ENCODE peak calls at places on chromosomes 13 and 19, in eight cellular contexts. M is MM.1S, B is AG04450, U is spleen, E is AG04449, N is fibroblast of pulmonary artery, W is lower lobe of right lung, R is GM12865. Y is an unnamed sample.

GRCh38 chr19:18284710-18285430 is 3.4 kb upstream of the JUND start:
- DNase-seq in M (no peak), B (no peak), U (peak), E (no peak), N (no peak), W (no peak), R (peak), Y (no peak)

GRCh38 chr13:28273919-28274318 is 135.6 kb downstream of the PAN3 start:
- DNase-seq in M (no peak), B (no peak), U (no peak), E (no peak), N (peak), W (no peak), R (peak), Y (no peak)

GRCh38 chr19:17623224-17623935 is 64.8 kb downstream of the UNC13A start:
- DNase-seq in M (no peak), B (no peak), U (no peak), E (no peak), N (no peak), W (peak), R (no peak), Y (no peak)

GRCh38 chr19:41928221-41928683 is at the start of gene ERFL:
- DNase-seq in M (peak), B (no peak), U (peak), E (no peak), N (no peak), W (no peak), R (no peak), Y (no peak)

GRCh38 chr13:97018029-97018819 is 23.9 kb upstream of the OXGR1 start:
- DNase-seq in M (peak), B (peak), U (no peak), E (no peak), N (peak), W (no peak), R (peak), Y (peak)

GRCh38 chr13:23763328-23763727 is 125.9 kb downstream of the MIPEP start:
- DNase-seq in M (no peak), B (no peak), U (no peak), E (no peak), N (no peak), W (no peak), R (no peak), Y (no peak)

GRCh38 chr19:22545751-22546150 is 88.4 kb upstream of the ZNF492 start:
- DNase-seq in M (peak), B (no peak), U (no peak), E (no peak), N (peak), W (no peak), R (peak), Y (no peak)

GRCh38 chr13:72536668-72537399 is 190.6 kb downstream of the MZT1 start:
- DNase-seq in M (no peak), B (no peak), U (no peak), E (no peak), N (no peak), W (no peak), R (no peak), Y (no peak)

GRCh38 chr19:15266683-15267082 is 34.4 kb upstream of the EPHX3 start:
- DNase-seq in M (no peak), B (no peak), U (no peak), E (no peak), N (no peak), W (no peak), R (no peak), Y (no peak)

GRCh38 chr13:76632388-76633044 is 253.7 kb downstream of the KCTD12 start:
- DNase-seq in M (peak), B (no peak), U (no peak), E (no peak), N (peak), W (no peak), R (peak), Y (no peak)

GRCh38 chr19:42532881-42533280 is 4.6 kb upstream of the CEACAM1 start:
- DNase-seq in M (no peak), B (no peak), U (no peak), E (no peak), N (no peak), W (no peak), R (no peak), Y (no peak)

GRCh38 chr19:10270616-10271394 is at the start of gene ICAM1:
- DNase-seq in M (peak), B (no peak), U (peak), E (no peak), N (peak), W (peak), R (peak), Y (peak)

GRCh38 chr13:44972956-44973581 is 16.2 kb downstream of the NUFIP1 start:
- DNase-seq in M (no peak), B (no peak), U (no peak), E (no peak), N (peak), W (no peak), R (no peak), Y (no peak)

GRCh38 chr13:52925775-52926285 is 77.4 kb upstream of the PCDH8 start:
- DNase-seq in M (no peak), B (no peak), U (no peak), E (no peak), N (peak), W (no peak), R (no peak), Y (peak)

GRCh38 chr19:45826934-45827333 is 11.8 kb upstream of the RSPH6A start:
- DNase-seq in M (no peak), B (no peak), U (no peak), E (no peak), N (no peak), W (no peak), R (no peak), Y (no peak)

GRCh38 chr13:98664047-98664446 is 87.1 kb upstream of the STK24 start:
- DNase-seq in M (no peak), B (no peak), U (no peak), E (no peak), N (peak), W (no peak), R (no peak), Y (peak)

GRCh38 chr13:63198076-63198475 is 1782.4 kb upstream of the PCDH20 start:
- DNase-seq in M (no peak), B (no peak), U (no peak), E (no peak), N (peak), W (peak), R (no peak), Y (no peak)

GRCh38 chr13:41577437-41577836 is 120.1 kb downstream of the RGCC start:
- DNase-seq in M (peak), B (no peak), U (no peak), E (no peak), N (peak), W (peak), R (no peak), Y (peak)

GRCh38 chr13:56736966-56737365 is 403.8 kb upstream of the PRR20A start:
- DNase-seq in M (no peak), B (no peak), U (no peak), E (no peak), N (no peak), W (no peak), R (no peak), Y (no peak)

GRCh38 chr13:74761794-74762193 is 627.6 kb upstream of the KLF12 start:
- DNase-seq in M (no peak), B (no peak), U (no peak), E (peak), N (peak), W (no peak), R (no peak), Y (no peak)

GRCh38 chr19:29528350-29528945 is 2.7 kb downstream of the VSTM2B start:
- DNase-seq in M (peak), B (peak), U (peak), E (no peak), N (peak), W (no peak), R (peak), Y (peak)

GRCh38 chr19:8530061-8530679 is 16.2 kb upstream of the ZNF414 start:
- DNase-seq in M (no peak), B (no peak), U (no peak), E (no peak), N (no peak), W (no peak), R (no peak), Y (no peak)

GRCh38 chr13:46527237-46527636 is 25.7 kb upstream of the LRCH1 start:
- DNase-seq in M (no peak), B (no peak), U (no peak), E (no peak), N (no peak), W (no peak), R (no peak), Y (no peak)

GRCh38 chr19:50607874-50608785 is 31.6 kb downstream of the SYT3 start:
- DNase-seq in M (peak), B (peak), U (peak), E (peak), N (peak), W (peak), R (peak), Y (peak)

GRCh38 chr19:45117167-45117594 is 24.2 kb downstream of the PPP1R37 start:
- DNase-seq in M (peak), B (no peak), U (no peak), E (no peak), N (no peak), W (peak), R (peak), Y (no peak)

GRCh38 chr13:98504371-98504963 is 72.4 kb downstream of the STK24 start:
- DNase-seq in M (no peak), B (no peak), U (no peak), E (no peak), N (no peak), W (no peak), R (peak), Y (no peak)

GRCh38 chr19:16618248-16618647 is 9.8 kb downstream of the MED26 start:
- DNase-seq in M (no peak), B (no peak), U (no peak), E (no peak), N (no peak), W (no peak), R (no peak), Y (no peak)

GRCh38 chr19:4030981-4031380 is 23.4 kb downstream of the PIAS4 start:
- DNase-seq in M (no peak), B (no peak), U (no peak), E (no peak), N (no peak), W (no peak), R (no peak), Y (no peak)

GRCh38 chr13:74134777-74135305 is 637 bp upstream of the KLF12 start:
- DNase-seq in M (peak), B (no peak), U (no peak), E (no peak), N (no peak), W (peak), R (peak), Y (no peak)

GRCh38 chr19:8355631-8356402 is 8.1 kb upstream of the ANGPTL4 start:
- DNase-seq in M (no peak), B (no peak), U (no peak), E (peak), N (peak), W (no peak), R (no peak), Y (peak)

GRCh38 chr19:18135712-18136584 is 17.0 kb upstream of the PIK3R2 start:
- DNase-seq in M (no peak), B (no peak), U (no peak), E (no peak), N (no peak), W (no peak), R (no peak), Y (no peak)

GRCh38 chr19:35054626-35055025 is 13.1 kb downstream of the HPN start:
- DNase-seq in M (no peak), B (no peak), U (no peak), E (no peak), N (no peak), W (peak), R (no peak), Y (no peak)

GRCh38 chr13:28609936-28610335 is 49.0 kb upstream of the POMP start:
- DNase-seq in M (no peak), B (peak), U (no peak), E (peak), N (peak), W (no peak), R (no peak), Y (peak)

GRCh38 chr13:27012482-27013197 is 159.0 kb downstream of the USP12 start:
- DNase-seq in M (no peak), B (peak), U (no peak), E (peak), N (peak), W (no peak), R (no peak), Y (peak)

GRCh38 chr19:2235026-2235395 is 1.1 kb downstream of the PLEKHJ1 start:
- DNase-seq in M (no peak), B (no peak), U (no peak), E (no peak), N (no peak), W (no peak), R (no peak), Y (no peak)

GRCh38 chr13:94115054-94115453 is 364.4 kb downstream of the DCT start:
- DNase-seq in M (no peak), B (no peak), U (no peak), E (no peak), N (no peak), W (no peak), R (no peak), Y (no peak)
- TF ChIP-seq CTCF in M (no peak), B (no peak), U (no peak), E (no peak), N (no peak), W (no peak), R (no peak), Y (no peak)

DNA sequence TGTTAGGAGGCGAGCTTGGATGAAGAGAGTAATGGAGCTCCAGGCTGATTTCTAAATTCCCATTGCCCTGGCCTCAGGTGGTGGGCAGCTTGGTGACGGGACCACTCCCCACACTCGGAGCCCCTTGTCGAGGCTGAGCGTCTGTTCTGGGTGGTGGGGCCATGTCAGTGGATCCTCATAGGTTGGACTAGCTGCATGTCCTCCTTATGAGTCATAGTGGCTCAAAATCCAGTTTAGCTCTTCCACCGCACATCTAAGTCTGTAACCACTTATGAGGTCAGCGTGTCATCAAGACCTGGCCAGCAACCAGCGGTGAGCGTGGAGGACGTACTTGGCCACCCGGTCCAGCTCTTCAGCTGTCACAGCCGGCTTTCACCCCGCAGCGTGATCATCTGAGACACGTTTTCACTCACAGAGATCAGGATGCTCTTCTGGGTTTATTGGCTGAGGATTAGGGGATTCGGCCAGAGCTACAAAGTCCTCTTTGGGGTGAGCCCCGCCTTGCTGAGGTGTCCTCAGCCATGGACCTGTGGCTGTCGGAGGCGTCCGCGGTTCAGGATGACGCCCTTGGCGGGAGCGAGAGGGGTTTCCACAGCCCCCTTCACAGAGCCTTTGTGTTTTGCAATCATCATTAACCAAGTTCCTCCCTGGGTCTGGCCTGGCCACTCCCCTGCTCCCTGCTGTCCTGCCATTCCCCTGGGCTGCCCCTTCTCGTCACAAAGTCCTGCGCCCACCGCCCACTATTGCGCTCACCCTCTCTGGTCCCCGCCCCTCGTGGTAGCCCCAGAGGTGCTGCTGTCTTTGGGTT is 41.9 kb downstream of the ADPRHL1 start:
- DNase-seq in M (no peak), B (peak), U (peak), E (peak), N (peak), W (peak), R (no peak), Y (peak)
- H3K4me3 ChIP-seq in M (no peak), B (peak), U (no peak), E (peak), N (no peak), W (no peak), R (no peak), Y (peak)

GRCh38 chr19:49546825-49547565 is 19.2 kb downstream of the RCN3 start:
- DNase-seq in M (peak), B (peak), U (no peak), E (no peak), N (peak), W (no peak), R (peak), Y (peak)
- TF ChIP-seq CTCF in M (peak), B (peak), U (peak), E (peak), N (peak), W (peak), R (peak), Y (peak)

DNA sequence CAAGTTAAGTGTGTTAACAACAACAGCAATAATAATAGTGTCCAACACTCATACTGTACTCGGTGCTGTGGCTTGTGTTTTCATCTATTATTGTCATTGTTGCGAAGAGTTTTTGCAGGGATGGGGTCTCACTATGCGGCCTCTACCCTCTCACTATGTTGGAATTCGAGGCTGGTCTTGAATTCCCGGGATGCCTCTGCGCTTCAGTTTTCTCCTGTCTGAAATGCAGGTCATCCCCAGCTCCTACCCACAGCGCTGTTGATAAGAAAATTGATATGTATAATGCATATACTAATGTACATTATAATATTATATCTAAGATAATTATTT is 4.9 kb upstream of the SBK3 start:
- DNase-seq in M (no peak), B (no peak), U (no peak), E (no peak), N (no peak), W (no peak), R (no peak), Y (no peak)
- H3K4me3 ChIP-seq in M (no peak), B (no peak), U (no peak), E (no peak), N (no peak), W (no peak), R (no peak), Y (peak)

GRCh38 chr19:14091086-14091884 is 734 bp upstream of the SAMD1 start:
- DNase-seq in M (peak), B (no peak), U (peak), E (no peak), N (peak), W (peak), R (peak), Y (peak)
- TF ChIP-seq CTCF in M (peak), B (peak), U (no peak), E (peak), N (peak), W (peak), R (peak), Y (peak)

DNA sequence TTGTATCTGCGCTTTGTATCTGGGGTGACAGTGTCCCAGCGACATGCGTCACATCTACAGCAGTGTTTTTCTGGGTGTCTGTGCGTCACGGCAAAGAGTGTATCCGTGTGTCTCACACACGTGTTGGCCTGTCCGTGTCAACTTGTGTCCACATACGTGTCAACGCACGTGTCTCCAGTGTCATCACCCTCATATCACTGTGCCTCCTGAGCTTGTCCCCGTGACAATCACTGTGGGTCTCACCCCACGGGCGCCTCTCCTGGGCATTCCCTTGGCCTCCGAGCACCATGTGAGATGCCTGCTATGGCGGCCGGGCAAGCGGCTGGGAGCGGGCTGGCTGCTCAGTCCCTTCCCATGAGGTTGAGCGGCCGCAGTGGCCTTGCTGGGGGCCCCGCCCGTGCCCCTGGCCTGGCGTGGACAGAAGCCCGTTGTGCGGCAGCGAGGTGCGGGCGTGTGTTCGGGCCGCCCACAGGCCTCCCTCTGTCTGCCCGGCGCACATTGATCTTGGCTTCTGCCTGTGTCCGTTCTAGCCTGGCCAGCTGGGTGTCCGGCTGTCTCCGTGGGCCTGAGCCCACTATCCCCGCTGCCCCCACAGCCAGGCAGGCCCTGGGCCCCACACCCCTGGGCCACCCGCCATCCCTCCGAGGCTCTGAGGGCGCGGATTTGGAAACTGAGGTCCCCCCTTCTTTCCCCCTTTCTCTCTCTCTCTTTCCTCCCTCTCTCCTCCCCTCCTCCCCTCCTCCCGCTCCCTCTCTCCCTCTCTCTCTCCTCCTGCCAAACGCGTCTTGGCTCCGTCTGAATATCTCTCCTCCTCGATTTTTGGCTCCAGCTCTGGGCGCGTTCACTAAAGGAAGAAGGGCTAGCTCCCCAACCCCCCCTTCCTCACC is 6.5 kb downstream of the NFIX start:
- DNase-seq in M (no peak), B (no peak), U (no peak), E (no peak), N (peak), W (no peak), R (no peak), Y (no peak)
- H3K4me3 ChIP-seq in M (no peak), B (peak), U (no peak), E (no peak), N (peak), W (peak), R (no peak), Y (no peak)

Y was measured in foreskin fibroblast.